ENCODE peak calls at places on chromosome 21, in six cellular contexts. L is BJ, G is cardiac fibroblast, P is GM06990, B is HFF-Myc, S is right atrium auricular region. C is an unnamed sample.

GRCh38 chr21:27221084-27221483 is 254.2 kb upstream of the ADAMTS5 start:
- DNase-seq in L (no peak), G (no peak), P (no peak), B (no peak), S (no peak), C (no peak)

GRCh38 chr21:16579538-16579937 is 849.8 kb downstream of the USP25 start:
- DNase-seq in L (no peak), G (peak), P (no peak), B (peak), S (no peak), C (peak)

GRCh38 chr21:25859264-25859931 is 124.6 kb downstream of the GABPA start:
- DNase-seq in L (no peak), G (no peak), P (no peak), B (no peak), S (no peak), C (no peak)

GRCh38 chr21:33441489-33442477 is 38.0 kb downstream of the TMEM50B start:
- DNase-seq in L (peak), G (peak), P (peak), B (peak), S (peak), C (peak)

GRCh38 chr21:21007606-21008005 is 9.4 kb downstream of the NCAM2 start:
- DNase-seq in L (peak), G (peak), P (no peak), B (no peak), S (no peak), C (peak)

GRCh38 chr21:17612023-17612564 is 607 bp downstream of the BTG3 start:
- DNase-seq in L (no peak), G (peak), P (peak), B (no peak), S (peak), C (no peak)

GRCh38 chr21:30057108-30057507 is 109.5 kb downstream of the CLDN17 start:
- DNase-seq in L (no peak), G (no peak), P (no peak), B (no peak), S (no peak), C (no peak)

GRCh38 chr21:23960769-23961168 is 1646.5 kb downstream of the MRPL39 start:
- DNase-seq in L (no peak), G (no peak), P (no peak), B (no peak), S (no peak), C (peak)

GRCh38 chr21:29626787-29627470 is 312.9 kb downstream of the GRIK1 start:
- DNase-seq in L (peak), G (no peak), P (no peak), B (no peak), S (no peak), C (no peak)

GRCh38 chr21:42463861-42464515 is 32.0 kb downstream of the RSPH1 start:
- DNase-seq in L (no peak), G (peak), P (peak), B (no peak), S (no peak), C (peak)

GRCh38 chr21:28207776-28208175 is 784.9 kb downstream of the LTN1 start:
- DNase-seq in L (peak), G (peak), P (no peak), B (peak), S (no peak), C (peak)

GRCh38 chr21:15495965-15496364 is 233.8 kb upstream of the USP25 start:
- DNase-seq in L (no peak), G (peak), P (no peak), B (peak), S (no peak), C (peak)

GRCh38 chr21:35257413-35257812 is 208.3 kb upstream of the RUNX1 start:
- DNase-seq in L (no peak), G (peak), P (no peak), B (peak), S (no peak), C (peak)

GRCh38 chr21:35202431-35202830 is 153.3 kb upstream of the RUNX1 start:
- DNase-seq in L (peak), G (peak), P (no peak), B (no peak), S (no peak), C (peak)

GRCh38 chr21:36212513-36212780 is 55.8 kb downstream of the DOP1B start:
- DNase-seq in L (no peak), G (no peak), P (no peak), B (no peak), S (no peak), C (no peak)

GRCh38 chr21:29064850-29065481 is 8.5 kb downstream of the CCT8 start:
- DNase-seq in L (no peak), G (no peak), P (peak), B (no peak), S (no peak), C (no peak)

GRCh38 chr21:43659136-43660000 is at the start of the genes HSF2BP and RRP1B:
- DNase-seq in L (no peak), G (peak), P (peak), B (peak), S (peak), C (peak)
- TF ChIP-seq CTCF in L (no peak), G (no peak), P (no peak), B (no peak), S (no peak), C (no peak)

GRCh38 chr21:39181205-39181818 is 1.9 kb downstream of the PSMG1 start:
- DNase-seq in L (no peak), G (no peak), P (no peak), B (no peak), S (no peak), C (no peak)
- H3K4me3 ChIP-seq in L (no peak), G (no peak), P (no peak), B (peak), S (no peak), C (no peak)

GRCh38 chr21:32087452-32087851 is 191.4 kb downstream of the MIS18A start:
- DNase-seq in L (no peak), G (no peak), P (no peak), B (no peak), S (no peak), C (no peak)
- TF ChIP-seq CTCF in L (no peak), G (no peak), P (no peak), B (no peak), S (no peak), C (no peak)

GRCh38 chr21:44722701-44723100 is 11.3 kb upstream of the TSPEAR start:
- DNase-seq in L (no peak), G (no peak), P (no peak), B (no peak), S (no peak), C (no peak)
- H3K4me3 ChIP-seq in L (no peak), G (no peak), P (no peak), B (no peak), S (no peak), C (no peak)

C was measured in astrocyte of the spinal cord.